ENCODE peak calls at places on chromosomes 5 and 9, in six cellular contexts. J, U, X, L, Q and C are unnamed samples.

GRCh38 chr9:93582115-93582514 is 5.7 kb downstream of the PHF2 start:
- DNase-seq in L (no peak), X (no peak), U (no peak), J (no peak), Q (no peak), C (peak)

GRCh38 chr5:124236366-124237231 is 509.8 kb downstream of the ZNF608 start:
- DNase-seq in U (no peak), J (no peak), L (peak), Q (no peak), X (no peak), C (no peak)

GRCh38 chr9:15735083-15735974 is 182.5 kb downstream of the CCDC171 start:
- DNase-seq in J (no peak), U (no peak), L (peak), Q (no peak), X (peak), C (no peak)

GRCh38 chr5:100643473-100643872 is 108.3 kb downstream of the FAM174A start:
- DNase-seq in Q (no peak), L (no peak), J (no peak), U (no peak), X (no peak), C (no peak)

GRCh38 chr9:104074876-104075275 is 19.2 kb upstream of the SMC2 start:
- DNase-seq in U (no peak), J (no peak), L (peak), Q (no peak), X (peak), C (no peak)

GRCh38 chr5:111774525-111774924 is 17.5 kb upstream of the NREP start:
- DNase-seq in U (no peak), X (no peak), Q (no peak), J (no peak), L (peak), C (peak)

GRCh38 chr9:120513825-120514598 is 66.0 kb downstream of the CDK5RAP2 start:
- DNase-seq in J (no peak), Q (no peak), X (no peak), U (no peak), L (no peak), C (no peak)

GRCh38 chr5:141874262-141874964 is 3.8 kb downstream of the PCDH1 start:
- DNase-seq in J (no peak), U (no peak), L (no peak), Q (no peak), X (no peak), C (peak)

GRCh38 chr9:114371343-114371985 is 16.3 kb downstream of the AKNA start:
- DNase-seq in U (no peak), X (no peak), Q (no peak), L (no peak), J (peak), C (no peak)

GRCh38 chr5:74673011-74673790 is 11.8 kb upstream of the HEXB start:
- DNase-seq in J (no peak), L (peak), Q (no peak), U (no peak), X (peak), C (peak)

GRCh38 chr5:16597946-16598694 is 18.7 kb downstream of the RETREG1 start:
- DNase-seq in J (no peak), X (no peak), L (no peak), U (no peak), Q (no peak), C (no peak)

GRCh38 chr5:154302181-154302580 is 111.6 kb downstream of the GALNT10 start:
- DNase-seq in L (no peak), J (peak), U (peak), X (no peak), Q (no peak), C (peak)

GRCh38 chr5:95900383-95900958 is 61.2 kb downstream of the ELL2 start:
- DNase-seq in U (no peak), Q (no peak), L (peak), X (no peak), J (peak), C (peak)

GRCh38 chr5:50867140-50867539 is 200.7 kb downstream of the PARP8 start:
- DNase-seq in L (no peak), J (no peak), U (no peak), X (no peak), Q (no peak), C (no peak)

GRCh38 chr5:180658774-180659564 is 9.6 kb upstream of the FLT4 start:
- DNase-seq in L (no peak), J (no peak), Q (no peak), U (no peak), X (no peak), C (no peak)

GRCh38 chr9:38003230-38003629 is 65.8 kb downstream of the SHB start:
- DNase-seq in Q (no peak), X (no peak), L (no peak), J (no peak), U (no peak), C (no peak)

GRCh38 chr5:154477382-154478223 is 424 bp downstream of the HAND1 start:
- DNase-seq in Q (no peak), U (no peak), X (peak), L (peak), J (no peak), C (no peak)

GRCh38 chr9:69376651-69377050 is 51.6 kb downstream of the ENTREP1 start:
- DNase-seq in L (peak), Q (no peak), U (no peak), J (no peak), X (peak), C (no peak)

GRCh38 chr5:120539471-120539870 is 75.4 kb downstream of the PRR16 start:
- DNase-seq in J (no peak), U (no peak), Q (no peak), X (no peak), L (no peak), C (no peak)

GRCh38 chr9:88733651-88734470 is 198.9 kb downstream of the NXNL2 start:
- DNase-seq in X (no peak), Q (no peak), J (no peak), U (no peak), L (peak), C (peak)

GRCh38 chr9:88742483-88742882 is 207.5 kb downstream of the NXNL2 start:
- DNase-seq in X (no peak), J (no peak), U (no peak), Q (peak), L (peak), C (no peak)

GRCh38 chr5:6633469-6634326 is 458 bp downstream of the SRD5A1 start:
- DNase-seq in U (no peak), Q (no peak), J (peak), L (peak), X (peak), C (no peak)

GRCh38 chr5:168167338-168167737 is 124.1 kb upstream of the WWC1 start:
- DNase-seq in J (no peak), X (no peak), Q (no peak), L (no peak), U (no peak), C (no peak)

GRCh38 chr5:135930949-135931295 is 23.9 kb downstream of the LECT2 start:
- DNase-seq in Q (no peak), L (no peak), X (no peak), U (no peak), J (no peak), C (no peak)

GRCh38 chr5:73214921-73215490 is 42.0 kb downstream of the TMEM174 start:
- DNase-seq in J (no peak), U (no peak), Q (no peak), L (no peak), X (no peak), C (no peak)

GRCh38 chr5:102596113-102596512 is 97.3 kb upstream of the SLCO6A1 start:
- DNase-seq in U (no peak), X (no peak), Q (no peak), L (no peak), J (no peak), C (no peak)

GRCh38 chr5:125348936-125349335 is 602.5 kb upstream of the ZNF608 start:
- DNase-seq in Q (no peak), U (no peak), X (no peak), L (no peak), J (no peak), C (no peak)

GRCh38 chr5:171342362-171343111 is 33.5 kb downstream of the TLX3 start:
- DNase-seq in U (no peak), Q (no peak), L (peak), X (peak), J (no peak), C (peak)

GRCh38 chr5:1316941-1317340 is 22.1 kb upstream of the TERT start:
- DNase-seq in J (peak), U (no peak), Q (no peak), X (no peak), L (no peak), C (no peak)

GRCh38 chr5:138654281-138654867 is 79.2 kb upstream of the HSPA9 start:
- DNase-seq in J (no peak), L (peak), X (no peak), Q (no peak), U (no peak), C (no peak)

GRCh38 chr5:176863765-176864098 is 35.4 kb downstream of the HK3 start:
- DNase-seq in X (no peak), U (no peak), J (no peak), L (no peak), Q (no peak), C (no peak)

GRCh38 chr9:93820667-93821306 is 134.4 kb downstream of the BARX1 start:
- DNase-seq in U (no peak), L (no peak), X (no peak), J (no peak), Q (no peak), C (no peak)

GRCh38 chr5:158875272-158875679 is 224.4 kb downstream of the EBF1 start:
- DNase-seq in L (peak), X (no peak), U (no peak), J (no peak), Q (no peak), C (no peak)
- TF ChIP-seq POLR2A in L (no peak), X (no peak), U (no peak), J (no peak), Q (no peak), C (no peak)

DNA sequence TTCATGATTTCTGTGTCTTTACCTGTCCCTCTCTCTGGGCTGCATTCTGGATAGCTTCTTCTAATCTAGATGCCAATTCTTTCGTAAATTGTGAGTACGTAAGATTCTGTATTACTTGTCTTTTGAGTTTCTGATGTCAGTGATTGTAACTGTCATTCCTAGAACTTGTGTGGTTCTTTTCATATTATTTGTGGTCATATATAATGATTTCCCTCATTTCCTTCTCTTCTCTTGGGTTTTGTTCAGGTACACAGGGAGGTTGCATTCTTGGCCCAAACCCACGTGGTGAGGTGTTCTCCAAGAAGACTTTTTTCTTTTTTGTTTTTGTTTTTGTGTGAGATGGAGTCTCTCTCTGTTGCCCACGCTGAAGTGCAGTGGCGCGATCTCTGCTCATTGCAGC is 13.8 kb downstream of the UGCG start:
- DNase-seq in X (no peak), L (no peak), Q (no peak), U (no peak), J (no peak), C (no peak)
- H3K27ac ChIP-seq in X (no peak), L (no peak), Q (no peak), U (no peak), J (no peak), C (no peak)

DNA sequence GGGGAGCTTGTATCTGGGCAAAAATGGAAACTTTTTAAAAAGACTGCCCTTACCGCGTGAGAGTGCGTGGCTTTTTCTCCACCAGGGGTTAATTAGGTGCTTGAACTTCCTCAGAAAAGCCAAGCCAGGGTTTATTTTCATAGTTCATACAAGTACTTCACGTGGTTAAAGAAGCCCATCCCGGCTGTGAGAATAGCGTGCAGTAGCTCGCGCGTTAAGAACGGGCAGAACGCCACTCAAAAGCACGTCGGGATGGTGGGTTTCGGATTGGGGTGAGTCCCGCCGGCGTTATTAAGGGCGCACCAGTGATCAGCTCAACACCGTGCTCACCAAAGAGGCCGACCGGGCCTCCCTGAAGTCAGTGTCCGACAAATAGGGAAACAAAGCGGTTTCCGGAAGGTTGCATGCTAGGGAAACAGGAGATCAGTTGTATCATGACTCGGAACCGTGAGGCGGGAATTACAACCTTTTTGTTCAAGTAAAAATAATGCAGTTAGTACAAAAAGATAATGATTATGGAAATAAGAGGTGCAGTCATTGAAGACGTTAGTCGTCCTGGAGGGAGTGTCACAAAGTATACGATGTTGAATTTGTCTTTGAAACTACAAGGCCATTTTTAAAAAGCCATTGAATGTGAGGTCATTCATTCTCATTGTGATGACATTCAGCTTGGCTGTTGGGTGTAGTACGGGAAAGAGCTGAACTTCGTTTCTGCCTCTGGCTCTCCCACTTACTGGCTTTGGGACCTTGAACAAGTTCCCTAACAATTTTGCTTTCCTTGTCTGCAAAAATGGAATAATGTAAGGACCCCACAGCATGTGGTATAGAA is 941 bp downstream of the SETD9 start:
- DNase-seq in L (no peak), J (peak), X (no peak), Q (no peak), U (peak), C (no peak)
- TF ChIP-seq POLR2A in L (no peak), J (peak), X (no peak), Q (no peak), U (no peak), C (peak)

DNA sequence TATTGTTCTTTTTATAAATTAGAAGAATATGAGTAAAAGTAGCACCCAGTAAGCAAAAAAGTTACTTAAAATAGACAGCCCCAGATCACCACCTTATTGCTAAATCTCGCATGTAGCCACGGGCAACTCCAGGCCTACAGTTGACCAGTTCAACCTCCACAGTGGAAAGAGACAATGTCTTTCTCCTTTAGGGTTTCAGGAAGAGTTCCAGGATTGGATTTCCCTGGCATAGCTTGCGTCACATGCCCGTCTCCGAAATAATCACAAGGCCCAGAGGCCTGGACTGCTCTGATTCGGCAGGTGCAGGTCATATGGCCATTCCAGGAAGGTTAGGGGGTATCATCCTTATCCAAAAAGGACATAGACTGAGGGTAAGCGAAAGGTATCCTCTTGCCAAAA is 9.9 kb upstream of the PFDN1 start:
- DNase-seq in X (no peak), L (no peak), Q (no peak), U (no peak), J (no peak), C (no peak)
- H3K27ac ChIP-seq in X (no peak), L (peak), Q (no peak), U (peak), J (peak), C (no peak)

GRCh38 chr9:134066546-134066922 is 1.3 kb downstream of the BRD3 start:
- DNase-seq in J (no peak), X (no peak), Q (no peak), L (peak), U (no peak), C (no peak)

GRCh38 chr9:134066923-134067851 is 639 bp downstream of the BRD3 start:
- DNase-seq in U (no peak), L (peak), J (peak), Q (no peak), X (peak), C (no peak)

GRCh38 chr9:134064711-134065110 is 3.1 kb downstream of the BRD3 start:
- DNase-seq in X (no peak), J (no peak), U (no peak), Q (no peak), L (no peak), C (no peak)

GRCh38 chr9:134063876-134064450 is 3.9 kb downstream of the BRD3 start:
- DNase-seq in J (no peak), L (no peak), U (no peak), X (no peak), Q (no peak), C (no peak)

GRCh38 chr9:134065720-134066419 is 2.0 kb downstream of the BRD3 start:
- DNase-seq in J (no peak), U (peak), X (no peak), L (peak), Q (no peak), C (peak)
- TF ChIP-seq POLR2A in J (no peak), U (no peak), X (no peak), L (no peak), Q (no peak), C (no peak)

GRCh38 chr9:105319514-105319863 is 75.0 kb downstream of the SLC44A1 start:
- DNase-seq in Q (no peak), U (no peak), J (no peak), X (no peak), L (no peak), C (no peak)
- H3K27ac ChIP-seq in Q (no peak), U (no peak), J (no peak), X (peak), L (no peak), C (peak)

GRCh38 chr9:91421987-91422765 is 1.5 kb downstream of the NFIL3 start:
- DNase-seq in J (no peak), X (no peak), L (peak), Q (no peak), U (no peak), C (peak)

GRCh38 chr9:91425270-91425669 is 1.6 kb upstream of the NFIL3 start:
- DNase-seq in J (no peak), X (no peak), U (no peak), Q (no peak), L (no peak), C (no peak)

GRCh38 chr9:91424403-91425176 is 958 bp upstream of the NFIL3 start:
- DNase-seq in Q (peak), X (peak), L (peak), J (peak), U (peak), C (peak)

GRCh38 chr9:91422832-91423711 is 560 bp downstream of the NFIL3 start:
- DNase-seq in L (peak), Q (peak), U (peak), J (peak), X (peak), C (peak)

DNA sequence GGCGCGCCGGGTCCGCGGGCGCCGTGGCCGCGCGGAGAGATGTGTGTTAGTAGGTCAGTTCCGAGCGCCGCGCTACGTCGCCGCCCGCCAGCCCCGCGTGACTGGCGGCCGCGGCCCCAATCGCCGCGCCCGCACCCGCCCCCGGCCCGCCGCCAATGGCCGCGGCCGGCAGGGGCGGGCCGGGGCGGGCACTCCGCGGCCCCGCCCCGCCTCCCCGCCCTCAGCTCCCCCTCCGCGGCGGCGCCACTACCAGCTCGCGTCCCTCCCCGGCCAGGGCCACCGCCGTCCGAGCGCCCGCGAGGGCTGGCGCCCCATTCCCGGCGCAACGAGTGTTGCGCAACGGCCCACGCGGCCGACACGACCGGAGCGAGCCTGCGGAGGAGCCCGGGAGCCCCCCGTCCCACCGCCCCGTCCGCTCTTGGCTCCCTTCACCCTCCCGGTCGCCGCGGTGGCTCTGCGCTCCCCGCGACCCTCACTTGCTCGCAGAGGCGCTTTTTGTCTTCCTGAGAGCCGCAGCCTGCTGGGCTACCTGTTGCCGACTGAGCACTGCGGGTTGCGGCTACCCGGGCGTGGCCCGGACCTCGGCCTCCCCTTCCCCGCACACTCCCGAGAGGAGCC is at the start of gene NFIL3:
- DNase-seq in X (peak), Q (peak), J (peak), U (peak), L (peak), C (peak)
- TF ChIP-seq POLR2A in X (peak), Q (peak), J (peak), U (peak), L (peak), C (peak)

DNA sequence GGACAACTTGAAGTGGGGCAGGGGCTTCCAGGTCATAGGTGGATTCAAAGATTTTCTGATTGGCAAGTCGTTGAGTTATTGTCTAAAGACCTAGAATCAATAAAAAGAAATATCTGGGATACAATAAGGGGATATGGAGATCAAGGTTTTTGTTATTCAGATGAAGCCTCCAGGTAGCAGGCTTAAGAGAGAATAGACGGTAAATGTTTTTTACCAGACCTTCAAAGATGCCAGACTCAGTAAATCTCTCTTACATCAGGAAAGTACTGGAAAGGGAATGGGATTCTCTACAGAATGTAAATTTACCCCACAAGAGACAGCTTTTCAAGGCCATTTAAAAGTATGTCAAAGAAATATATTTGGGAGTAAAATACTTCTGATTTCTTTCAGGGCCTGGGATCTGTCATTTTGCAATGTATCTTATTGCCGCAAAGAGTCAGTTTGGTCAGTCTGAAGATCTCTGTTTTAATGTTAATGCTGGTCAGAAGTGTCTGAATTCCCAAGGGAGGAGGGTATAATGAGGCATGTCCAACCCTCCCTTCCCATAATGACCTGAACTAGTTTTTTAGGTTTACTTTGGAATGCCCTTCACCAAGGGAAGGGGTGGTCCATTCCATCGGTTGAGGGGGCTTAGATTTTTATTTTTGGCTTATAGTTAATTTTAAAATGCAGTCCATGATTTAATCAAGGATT is 13.6 kb upstream of the LYSMD3 start:
- DNase-seq in X (no peak), J (no peak), L (no peak), Q (no peak), U (no peak), C (no peak)
- H3K27ac ChIP-seq in X (no peak), J (no peak), L (no peak), Q (no peak), U (no peak), C (no peak)

GRCh38 chr9:127877566-127877998 is at the start of gene AK1:
- DNase-seq in L (peak), X (no peak), Q (peak), U (peak), J (peak), C (peak)
- TF ChIP-seq POLR2A in L (peak), X (peak), Q (no peak), U (peak), J (no peak), C (peak)